ENCODE peak calls at places on chromosomes 11 and 22, in five cellular contexts. U is Peyer's patch, K is GM12865, O is psoas muscle, V is lower leg skin. W is an unnamed sample.

GRCh38 chr11:46914910-46915309 is 3.4 kb downstream of the LRP4 start:
- DNase-seq in U (no peak), K (no peak), O (no peak), V (no peak), W (no peak)

GRCh38 chr11:45379162-45379863 is 93.2 kb upstream of the SYT13 start:
- DNase-seq in U (no peak), K (peak), O (no peak), V (no peak), W (no peak)

GRCh38 chr11:126304457-126305072 is 705 bp downstream of the DCPS start:
- DNase-seq in U (peak), K (peak), O (no peak), V (no peak), W (no peak)

GRCh38 chr11:72758690-72759389 is 6.6 kb upstream of the ARAP1 start:
- DNase-seq in U (no peak), K (no peak), O (no peak), V (peak), W (no peak)

GRCh38 chr11:77506857-77507256 is 33.0 kb upstream of the PAK1 start:
- DNase-seq in U (no peak), K (no peak), O (no peak), V (no peak), W (peak)

GRCh38 chr22:39415506-39415905 is 15.9 kb downstream of the TAB1 start:
- DNase-seq in U (no peak), K (no peak), O (no peak), V (no peak), W (no peak)

GRCh38 chr11:47587039-47587675 is 679 bp downstream of the FAM180B start:
- DNase-seq in U (no peak), K (no peak), O (no peak), V (peak), W (no peak)

GRCh38 chr11:88827018-88827676 is 238.6 kb downstream of the GRM5 start:
- DNase-seq in U (no peak), K (no peak), O (no peak), V (no peak), W (peak)

GRCh38 chr22:30235687-30236170 is 10.8 kb downstream of the LIF start:
- DNase-seq in U (no peak), K (no peak), O (no peak), V (no peak), W (peak)

GRCh38 chr22:43829448-43829821 is 17.3 kb upstream of the EFCAB6 start:
- DNase-seq in U (peak), K (no peak), O (no peak), V (no peak), W (no peak)

GRCh38 chr22:50308597-50308935 is 1.1 kb upstream of the PLXNB2 start:
- DNase-seq in U (no peak), K (no peak), O (peak), V (peak), W (no peak)

GRCh38 chr11:88420165-88420781 is 82.7 kb upstream of the CTSC start:
- DNase-seq in U (no peak), K (no peak), O (peak), V (peak), W (peak)

GRCh38 chr22:30871391-30872281 is 96.9 kb downstream of the MORC2 start:
- DNase-seq in U (peak), K (no peak), O (no peak), V (no peak), W (no peak)

GRCh38 chr11:47061429-47062178 is 115.1 kb downstream of the ARFGAP2 start:
- DNase-seq in U (no peak), K (no peak), O (no peak), V (no peak), W (no peak)

GRCh38 chr22:39123811-39124668 is 27.0 kb downstream of the APOBEC3H start:
- DNase-seq in U (no peak), K (no peak), O (no peak), V (no peak), W (no peak)

DNA sequence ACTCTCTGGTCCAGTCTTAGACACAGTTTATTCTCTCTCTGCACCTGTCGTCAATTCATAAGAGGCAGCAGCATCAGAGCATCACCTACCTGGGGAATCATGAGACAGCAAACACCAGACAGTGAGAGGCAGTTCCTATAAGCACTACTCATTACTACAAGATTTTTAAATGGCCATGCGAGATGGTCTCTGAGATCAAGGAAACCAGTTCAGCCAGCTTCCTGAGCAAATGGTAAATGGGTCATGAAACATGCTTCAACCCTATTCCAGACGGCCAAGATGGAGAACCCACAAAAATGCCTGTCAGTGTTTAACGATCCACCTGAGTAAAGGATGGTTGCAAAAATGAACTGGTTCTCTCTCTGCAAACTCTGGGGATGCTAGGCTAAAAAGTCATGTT is 52.9 kb downstream of the SYTL2 start:
- DNase-seq in U (no peak), K (no peak), O (no peak), V (no peak), W (no peak)
- H3K4me3 ChIP-seq in U (no peak), K (no peak), O (no peak), V (no peak), W (no peak)

GRCh38 chr22:47012589-47013365 is 250.3 kb downstream of the TBC1D22A start:
- DNase-seq in U (no peak), K (no peak), O (no peak), V (no peak), W (peak)
- TF ChIP-seq CTCF in U (no peak), K (no peak), O (no peak), V (no peak), W (no peak)

GRCh38 chr11:83681045-83681781 is 395.0 kb upstream of the CCDC90B start:
- DNase-seq in U (no peak), K (peak), O (no peak), V (no peak), W (no peak)
- H3K4me3 ChIP-seq in U (no peak), K (peak), O (peak), V (no peak), W (peak)

GRCh38 chr22:40680819-40681183 is 1.5 kb downstream of the MCHR1 start:
- DNase-seq in U (no peak), K (no peak), O (no peak), V (no peak), W (no peak)

GRCh38 chr22:40679249-40679963 is at the start of gene MCHR1:
- DNase-seq in U (no peak), K (no peak), O (no peak), V (no peak), W (no peak)

GRCh38 chr22:40678493-40679248 is 613 bp upstream of the MCHR1 start:
- DNase-seq in U (no peak), K (no peak), O (no peak), V (no peak), W (no peak)

GRCh38 chr22:40681451-40681850 is 2.2 kb downstream of the MCHR1 start:
- DNase-seq in U (no peak), K (no peak), O (no peak), V (no peak), W (no peak)

DNA sequence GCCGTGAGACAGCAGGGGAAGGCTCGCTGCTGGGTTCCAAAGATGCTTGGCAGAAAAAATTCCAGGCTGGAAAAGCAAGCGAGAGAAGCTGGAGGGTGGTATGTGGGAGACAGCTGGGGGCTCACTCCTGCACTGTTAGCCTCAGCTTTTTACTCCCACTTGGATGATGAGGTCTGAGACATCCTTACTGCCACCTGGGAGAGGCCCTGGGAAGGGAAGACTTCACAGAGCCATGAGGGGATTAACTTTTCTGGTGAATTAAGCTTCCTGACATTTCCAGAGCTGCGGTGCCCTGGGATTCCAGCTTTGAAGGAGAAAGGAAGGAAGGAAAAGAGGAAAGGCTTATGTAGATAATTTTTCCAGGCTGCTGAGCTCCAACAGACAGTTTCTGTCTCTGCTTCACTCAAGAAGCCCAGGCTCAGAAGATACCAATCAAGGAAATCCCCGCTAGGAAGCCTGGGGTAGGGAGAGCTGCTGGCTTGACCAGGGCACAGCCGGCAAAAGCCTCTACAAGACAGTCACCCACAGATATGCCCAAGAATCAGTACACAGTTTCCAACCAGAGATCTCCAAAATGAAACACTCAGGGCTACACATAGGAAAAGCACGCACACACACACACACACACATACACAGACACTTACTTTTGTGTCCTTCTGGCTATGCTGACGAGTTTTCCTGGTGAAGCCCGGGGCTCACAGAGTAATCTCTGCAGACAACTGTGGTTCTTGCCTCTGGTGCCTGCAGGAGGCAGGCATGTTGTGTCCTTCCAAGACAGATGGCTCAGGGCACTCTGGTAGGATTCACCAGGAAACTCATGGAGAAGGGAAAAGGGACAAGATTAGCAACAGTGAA is 907 bp downstream of the MCHR1 start:
- DNase-seq in U (no peak), K (no peak), O (no peak), V (no peak), W (no peak)
- TF ChIP-seq CTCF in U (no peak), K (no peak), O (no peak), V (no peak), W (no peak)

GRCh38 chr11:118635237-118635591 is 27.8 kb downstream of the PHLDB1 start:
- DNase-seq in U (no peak), K (no peak), O (no peak), V (no peak), W (no peak)
- H3K4me3 ChIP-seq in U (no peak), K (no peak), O (peak), V (no peak), W (no peak)

DNA sequence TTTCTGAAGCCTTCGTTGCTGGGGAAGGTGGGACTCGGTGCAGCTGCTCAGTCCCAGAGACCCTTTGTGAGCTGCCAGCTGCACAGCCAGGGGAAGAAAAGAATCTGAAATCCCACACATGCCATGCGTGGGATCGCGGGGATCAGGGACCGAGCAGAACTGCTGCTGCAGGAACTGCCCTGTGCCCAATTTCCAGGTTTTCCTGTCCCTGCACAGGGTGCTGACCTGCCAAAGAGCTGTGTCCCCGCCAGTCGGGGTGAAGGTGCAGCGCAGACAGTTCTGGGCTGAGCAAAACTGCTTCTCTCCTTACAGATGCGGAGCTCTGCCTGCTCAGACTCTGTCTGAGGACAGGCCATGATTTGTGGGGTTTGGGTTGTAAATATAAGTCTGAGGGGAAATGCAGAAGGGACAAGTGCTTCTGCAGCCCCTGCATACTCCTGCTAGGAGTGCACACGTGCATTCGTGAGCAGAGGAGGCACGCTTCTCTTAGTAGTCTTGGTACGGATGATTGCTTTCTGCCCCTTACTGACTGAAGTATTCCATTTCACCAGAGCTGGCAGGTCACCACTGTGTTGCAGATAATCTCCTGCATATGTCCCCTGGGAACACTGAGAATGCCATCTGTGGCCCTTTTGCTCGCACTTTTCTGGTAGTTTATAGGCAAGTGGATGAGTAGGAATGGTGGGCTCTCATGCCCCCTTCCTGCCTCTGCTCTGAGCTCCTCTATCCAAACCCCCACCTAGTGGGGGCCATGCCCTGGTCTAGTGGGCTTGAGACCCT is 141.4 kb downstream of the PARVA start:
- DNase-seq in U (no peak), K (no peak), O (no peak), V (no peak), W (no peak)
- TF ChIP-seq CTCF in U (no peak), K (no peak), O (no peak), V (no peak), W (no peak)

DNA sequence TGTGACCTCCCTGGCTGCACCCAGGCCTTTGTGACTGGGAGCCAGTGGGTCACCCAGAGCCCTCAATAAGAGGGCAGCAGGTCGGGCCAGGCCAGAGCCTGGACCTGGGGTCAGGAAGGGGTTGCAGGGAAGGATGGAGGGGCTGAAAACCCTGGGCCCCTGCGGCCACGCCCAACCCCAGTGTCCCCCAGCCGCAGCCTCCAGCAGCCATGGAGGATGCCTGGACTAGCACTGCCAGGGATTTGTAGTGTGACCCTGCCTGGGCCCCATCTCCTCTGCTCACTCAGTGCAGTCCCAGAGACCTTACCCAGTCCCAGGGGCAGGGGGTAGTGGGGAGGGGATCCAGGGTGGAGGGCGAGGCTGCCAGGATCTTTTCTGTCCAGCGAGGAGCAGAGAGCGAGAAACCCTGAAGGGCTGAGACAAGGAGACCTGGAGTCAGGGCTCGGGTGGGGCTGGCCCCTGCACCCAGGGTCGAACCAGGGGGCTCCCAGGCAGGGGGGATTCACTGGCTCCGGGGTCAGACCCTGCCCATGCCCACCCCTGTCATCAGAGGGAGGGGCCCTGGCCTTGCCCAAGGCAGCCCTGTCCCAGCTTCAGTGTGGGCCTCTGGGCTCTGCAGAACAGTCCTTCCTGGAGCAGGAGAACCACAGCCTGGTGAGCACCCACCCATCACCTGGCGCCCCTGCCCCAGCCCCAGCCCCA is 187.5 kb downstream of the IGLL1 start:
- DNase-seq in U (no peak), K (no peak), O (no peak), V (no peak), W (no peak)
- H3K4me3 ChIP-seq in U (no peak), K (no peak), O (no peak), V (no peak), W (no peak)

GRCh38 chr22:22684605-22685561 is 40.5 kb downstream of the GGTLC2 start:
- DNase-seq in U (peak), K (peak), O (no peak), V (no peak), W (no peak)
- TF ChIP-seq CTCF in U (peak), K (peak), O (no peak), V (no peak), W (peak)

DNA sequence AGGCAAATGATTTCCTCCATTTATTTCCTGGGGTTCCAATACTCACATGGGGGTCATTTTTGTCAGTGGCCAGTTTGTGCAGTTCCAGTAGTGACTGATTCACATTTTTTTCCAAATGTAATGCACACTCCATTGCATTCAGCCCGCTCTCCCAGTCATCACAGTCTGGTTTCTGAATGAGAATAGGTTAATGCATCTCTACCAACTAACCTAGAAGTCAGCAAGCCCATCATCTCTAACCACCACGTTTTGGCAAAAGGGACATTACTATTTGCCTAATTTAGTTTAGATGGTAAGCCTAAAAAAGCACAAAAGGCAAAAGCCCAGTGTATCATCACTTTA is 2.5 kb downstream of the FTH1 start:
- DNase-seq in U (no peak), K (no peak), O (no peak), V (no peak), W (no peak)
- H3K4me3 ChIP-seq in U (peak), K (peak), O (peak), V (peak), W (peak)

GRCh38 chr11:123235687-123236261 is 40.7 kb upstream of the CLMP start:
- DNase-seq in U (no peak), K (no peak), O (no peak), V (no peak), W (no peak)
- TF ChIP-seq CTCF in U (no peak), K (no peak), O (no peak), V (no peak), W (no peak)